ENCODE peak calls at places on chromosomes 1 and 21, in ten cellular contexts. V, S, P, X, Q, B, I, C, J and A are unnamed samples.

GRCh38 chr21:40472026-40472425 is 374.9 kb downstream of the DSCAM start:
- DNase-seq in V (no peak), S (no peak), P (no peak), X (no peak), Q (no peak), B (no peak), I (no peak), C (no peak), J (no peak), A (no peak)

GRCh38 chr1:64823691-64824476 is 79.0 kb downstream of the RAVER2 start:
- DNase-seq in V (peak; percentile 76), S (peak; percentile 70), P (no peak), X (peak; percentile 85), Q (peak; percentile 75), B (peak; percentile 94), I (peak; percentile 78), C (peak; percentile 77), J (peak; percentile 36), A (peak; percentile 79)

GRCh38 chr1:12179111-12179519 is 12.3 kb downstream of the TNFRSF1B start:
- DNase-seq in V (no peak), S (no peak), P (no peak), X (no peak), Q (no peak), B (no peak), I (peak; percentile 70), C (no peak), J (peak; percentile 87), A (peak; percentile 94)

GRCh38 chr1:13760340-13760739 is 60.4 kb downstream of the PRDM2 start:
- DNase-seq in V (no peak), S (no peak), P (no peak), X (no peak), Q (no peak), B (no peak), I (no peak), C (no peak), J (no peak), A (no peak)

GRCh38 chr1:12636098-12636950 is 7.6 kb upstream of the AADACL4 start:
- DNase-seq in V (no peak), S (no peak), P (no peak), X (no peak), Q (no peak), B (no peak), I (peak; percentile 65), C (no peak), J (no peak), A (no peak)

GRCh38 chr1:23556661-23557470 is 2.4 kb downstream of the ID3 start:
- DNase-seq in V (no peak), S (no peak), P (no peak), X (no peak), Q (no peak), B (no peak), I (peak; percentile 71), C (no peak), J (no peak), A (no peak)

GRCh38 chr1:108708726-108709660 is 3.7 kb upstream of the FNDC7 start:
- DNase-seq in V (no peak), S (no peak), P (no peak), X (no peak), Q (peak; percentile 40), B (peak; percentile 56), I (no peak), C (peak; percentile 43), J (peak; percentile 23), A (peak; percentile 66)

GRCh38 chr1:21897844-21898243 is 39.3 kb downstream of the HSPG2 start:
- DNase-seq in V (no peak), S (no peak), P (no peak), X (no peak), Q (no peak), B (no peak), I (no peak), C (no peak), J (no peak), A (no peak)

GRCh38 chr1:187763976-187764375 is 935.2 kb downstream of the PLA2G4A start:
- DNase-seq in V (no peak), S (no peak), P (no peak), X (no peak), Q (no peak), B (no peak), I (no peak), C (no peak), J (no peak), A (no peak)

GRCh38 chr1:174999926-175000696 is at the start of gene CACYBP:
- DNase-seq in V (no peak), S (no peak), P (peak; percentile 90), X (peak; percentile 63), Q (no peak), B (no peak), I (no peak), C (no peak), J (no peak), A (no peak)

GRCh38 chr1:43836267-43836951 is 97.2 kb upstream of the ARTN start:
- DNase-seq in V (peak; percentile 95), S (peak; percentile 96), P (no peak), X (peak; percentile 30), Q (peak; percentile 45), B (peak; percentile 88), I (peak; percentile 39), C (peak; percentile 89), J (peak; percentile 33), A (peak; percentile 74)

GRCh38 chr1:119646521-119647227 is 1.4 kb downstream of the ZNF697 start:
- DNase-seq in V (no peak), S (no peak), P (no peak), X (no peak), Q (peak; percentile 31), B (no peak), I (peak; percentile 84), C (no peak), J (no peak), A (no peak)

GRCh38 chr1:32538887-32539583 is at the start of gene ZBTB8A:
- DNase-seq in V (peak; percentile 34), S (peak; percentile 75), P (peak; percentile 87), X (peak; percentile 39), Q (peak; percentile 68), B (peak; percentile 79), I (peak; percentile 67), C (peak; percentile 57), J (no peak), A (no peak)

GRCh38 chr1:171801395-171801990 is 20.0 kb downstream of the METTL13 start:
- DNase-seq in V (peak; percentile 3), S (peak; percentile 34), P (no peak), X (peak; percentile 78), Q (peak; percentile 72), B (peak; percentile 53), I (peak; percentile 47), C (no peak), J (no peak), A (no peak)

GRCh38 chr1:209883341-209883971 is 54.6 kb upstream of the SYT14 start:
- DNase-seq in V (no peak), S (no peak), P (no peak), X (no peak), Q (no peak), B (peak; percentile 59), I (peak; percentile 69), C (no peak), J (no peak), A (no peak)

GRCh38 chr1:19011832-19012231 is 55.4 kb upstream of the IFFO2 start:
- DNase-seq in V (no peak), S (no peak), P (peak; percentile 48), X (no peak), Q (peak; percentile 5), B (no peak), I (peak; percentile 59), C (no peak), J (no peak), A (no peak)

GRCh38 chr1:208183977-208184901 is 59.9 kb downstream of the PLXNA2 start:
- DNase-seq in V (no peak), S (no peak), P (peak; percentile 88), X (no peak), Q (no peak), B (no peak), I (peak; percentile 98), C (peak; percentile 61), J (no peak), A (no peak)

GRCh38 chr1:20325407-20325737 is 34.7 kb downstream of the VWA5B1 start:
- DNase-seq in V (no peak), S (no peak), P (no peak), X (no peak), Q (no peak), B (no peak), I (no peak), C (no peak), J (no peak), A (no peak)

GRCh38 chr1:119097380-119097779 is 43.1 kb downstream of the WARS2 start:
- DNase-seq in V (no peak), S (no peak), P (no peak), X (no peak), Q (no peak), B (no peak), I (peak; percentile 8), C (no peak), J (no peak), A (no peak)

GRCh38 chr1:193355654-193356053 is 169.2 kb upstream of the B3GALT2 start:
- DNase-seq in V (no peak), S (no peak), P (no peak), X (no peak), Q (no peak), B (no peak), I (no peak), C (no peak), J (no peak), A (no peak)

GRCh38 chr1:152029937-152030211 is 6.9 kb downstream of the S100A11 start:
- DNase-seq in V (no peak), S (no peak), P (no peak), X (no peak), Q (no peak), B (no peak), I (no peak), C (no peak), J (no peak), A (no peak)

GRCh38 chr21:36776981-36777617 is 78.2 kb downstream of the SIM2 start:
- DNase-seq in V (no peak), S (no peak), P (peak; percentile 76), X (no peak), Q (no peak), B (no peak), I (no peak), C (no peak), J (no peak), A (no peak)

GRCh38 chr1:30068787-30069472 is 654.5 kb downstream of the MATN1 start:
- DNase-seq in V (no peak), S (no peak), P (no peak), X (no peak), Q (no peak), B (no peak), I (no peak), C (no peak), J (no peak), A (no peak)

GRCh38 chr1:172662464-172663109 is 3.7 kb downstream of the FASLG start:
- DNase-seq in V (no peak), S (no peak), P (peak; percentile 89), X (peak; percentile 20), Q (peak; percentile 32), B (peak; percentile 77), I (peak; percentile 87), C (peak; percentile 56), J (peak; percentile 34), A (peak; percentile 47)

GRCh38 chr1:234727018-234727757 is 117.2 kb upstream of the IRF2BP2 start:
- DNase-seq in V (no peak), S (no peak), P (no peak), X (no peak), Q (no peak), B (peak; percentile 63), I (no peak), C (no peak), J (no peak), A (no peak)

GRCh38 chr1:198530964-198531363 is 9.5 kb downstream of the ATP6V1G3 start:
- DNase-seq in V (no peak), S (peak; percentile 71), P (no peak), X (no peak), Q (peak; percentile 17), B (peak; percentile 68), I (no peak), C (no peak), J (no peak), A (no peak)

GRCh38 chr1:167095368-167095767 is 1.5 kb downstream of the STYXL2 start:
- DNase-seq in V (no peak), S (no peak), P (no peak), X (no peak), Q (no peak), B (peak; percentile 62), I (peak; percentile 87), C (no peak), J (no peak), A (no peak)

GRCh38 chr1:8154621-8155052 is 128.5 kb upstream of the ERRFI1 start:
- DNase-seq in V (no peak), S (no peak), P (no peak), X (no peak), Q (peak; percentile 38), B (no peak), I (no peak), C (no peak), J (no peak), A (no peak)